ENCODE peak calls at places on chromosomes 5 and 9, in four cellular contexts. E, I, L and X are unnamed samples.

GRCh38 chr9:131310833-131311554 is 21.5 kb downstream of the PLPP7 start:
- DNase-seq in L (peak; percentile 4), E (no peak), I (no peak), X (no peak)

GRCh38 chr5:73821003-73821402 is 195.0 kb downstream of the ARHGEF28 start:
- DNase-seq in I (no peak), E (no peak), L (no peak), X (no peak)

GRCh38 chr5:13250450-13251291 is 693.8 kb downstream of the DNAH5 start:
- DNase-seq in I (no peak), L (no peak), E (peak; percentile 16), X (peak; percentile 15)

GRCh38 chr5:164235176-164235914 is 729.9 kb downstream of the MAT2B start:
- DNase-seq in I (no peak), E (peak; percentile 54), L (no peak), X (no peak)

GRCh38 chr9:17578911-17579793 is at the start of gene SH3GL2:
- DNase-seq in I (peak; percentile 52), L (no peak), E (peak; percentile 4), X (no peak)

GRCh38 chr5:55895276-55895675 is 44.1 kb downstream of the IL31RA start:
- DNase-seq in E (no peak), I (no peak), L (no peak), X (no peak)

GRCh38 chr5:103393131-103393754 is 134.7 kb downstream of the MACIR start:
- DNase-seq in E (no peak), I (no peak), L (no peak), X (no peak)

GRCh38 chr9:123414921-123415592 is 59.1 kb downstream of the CRB2 start:
- DNase-seq in I (no peak), L (no peak), E (no peak), X (no peak)

GRCh38 chr5:11289208-11289607 is 528.2 kb upstream of the DAP start:
- DNase-seq in I (no peak), L (no peak), E (no peak), X (no peak)

GRCh38 chr9:14097215-14097614 is 216.7 kb downstream of the NFIB start:
- DNase-seq in E (peak; percentile 27), I (no peak), L (no peak), X (no peak)